ENCODE peak calls at places on chromosome 21, in ten cellular contexts. Z is adrenal gland, G is IMR-90, C is right cardiac atrium, H is body of pancreas, M is ovary, U is colonic mucosa, L is NT2/D1, X is iPS DF 6.9, A is keratinocyte. V is an unnamed sample.

GRCh38 chr21:27715131-27715530 is 748.2 kb upstream of the ADAMTS5 start:
- DNase-seq in Z (no peak), G (no peak), C (no peak), H (no peak), M (no peak), U (no peak), L (no peak), X (no peak), A (no peak), V (no peak)

GRCh38 chr21:29499734-29500343 is 201.1 kb downstream of the BACH1 start:
- DNase-seq in Z (peak; percentile 34), G (no peak), C (no peak), H (no peak), M (no peak), U (no peak), L (peak; percentile 42), X (peak; percentile 72), A (no peak), V (no peak)

GRCh38 chr21:40334159-40334558 is 466.9 kb downstream of the PCP4 start:
- DNase-seq in Z (no peak), G (no peak), C (no peak), H (no peak), M (no peak), U (no peak), L (no peak), X (no peak), A (no peak), V (no peak)

GRCh38 chr21:32545948-32546441 is 39.3 kb downstream of the TCP10L start:
- DNase-seq in Z (no peak), G (peak; percentile 47), C (no peak), H (no peak), M (no peak), U (no peak), L (no peak), X (no peak), A (no peak), V (no peak)

GRCh38 chr21:40385883-40386282 is 461.1 kb downstream of the DSCAM start:
- DNase-seq in Z (no peak), G (no peak), C (no peak), H (no peak), M (no peak), U (no peak), L (no peak), X (no peak), A (no peak), V (no peak)

GRCh38 chr21:31846690-31847089 is 26.1 kb upstream of the HUNK start:
- DNase-seq in Z (no peak), G (no peak), C (peak; percentile 58), H (no peak), M (no peak), U (no peak), L (no peak), X (no peak), A (no peak), V (no peak)

GRCh38 chr21:37869661-37870060 is 46.6 kb downstream of the KCNJ6 start:
- DNase-seq in Z (no peak), G (no peak), C (no peak), H (no peak), M (no peak), U (no peak), L (no peak), X (no peak), A (no peak), V (no peak)

GRCh38 chr21:21712761-21713558 is 714.8 kb downstream of the NCAM2 start:
- DNase-seq in Z (no peak), G (peak; percentile 62), C (no peak), H (no peak), M (no peak), U (no peak), L (no peak), X (no peak), A (no peak), V (no peak)

DNA sequence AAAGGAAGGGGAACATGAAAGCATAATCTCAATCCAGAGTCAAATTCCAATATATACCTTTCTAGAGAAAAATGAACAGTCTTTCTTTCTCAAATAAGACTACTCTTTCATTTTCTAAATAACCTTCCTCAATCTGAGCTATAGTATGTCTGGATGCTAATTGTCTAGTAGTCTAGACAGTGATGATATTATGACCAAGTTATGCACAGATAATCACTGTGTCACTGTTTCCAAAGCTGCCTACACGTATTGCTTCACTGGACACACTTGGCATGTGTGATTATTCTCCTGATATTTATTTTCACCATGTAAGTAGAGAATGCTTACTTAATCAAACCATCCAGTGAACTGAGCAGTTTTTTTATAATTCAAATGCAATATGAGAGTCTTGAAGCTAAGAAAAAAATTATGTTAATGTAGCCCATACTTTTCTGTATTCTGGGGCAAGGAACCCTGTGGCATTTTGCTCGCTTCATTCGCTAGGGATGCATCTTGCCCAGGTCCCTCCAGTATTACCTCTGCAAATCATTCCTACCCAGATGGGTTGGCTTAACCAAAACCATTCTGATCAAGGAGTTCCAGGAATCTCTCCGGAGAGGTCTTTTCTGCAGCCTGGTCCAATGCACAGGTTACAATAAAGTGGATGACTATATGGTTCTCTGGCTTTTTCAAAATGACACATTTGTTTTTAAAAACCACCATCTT is 303.1 kb upstream of the RUNX1 start:
- DNase-seq in Z (no peak), G (peak; percentile 71), C (no peak), H (no peak), M (no peak), U (no peak), L (no peak), X (no peak), A (no peak), V (no peak)
- H3K4me1 ChIP-seq in Z (no peaks in the 10 kb centered on the region), G (peaks cover 8% of the 10 kb centered on the region), C (no peaks in the 10 kb centered on the region), H (no peaks in the 10 kb centered on the region), M (peaks cover 3% of the 10 kb centered on the region), U (no peaks in the 10 kb centered on the region), L (no peaks in the 10 kb centered on the region), X (no peaks in the 10 kb centered on the region), A (peaks cover 8% of the 10 kb centered on the region), V (no peaks in the 10 kb centered on the region)

GRCh38 chr21:45405271-45405818 is 380 bp downstream of the COL18A1 start:
- DNase-seq in Z (peak; percentile 64), G (peak; percentile 34), C (peak; percentile 88), H (peak; percentile 41), M (peak; percentile 76), U (no peak), L (no peak), X (no peak), A (no peak), V (peak; percentile 73)

GRCh38 chr21:45407629-45408247 is 2.8 kb downstream of the COL18A1 start:
- DNase-seq in Z (no peak), G (no peak), C (peak; percentile 50), H (no peak), M (peak; percentile 44), U (no peak), L (no peak), X (no peak), A (no peak), V (peak; percentile 11)

GRCh38 chr21:45406801-45407628 is 2.0 kb downstream of the COL18A1 start:
- DNase-seq in Z (peak; percentile 40), G (no peak), C (peak; percentile 58), H (peak; percentile 20), M (peak; percentile 57), U (no peak), L (peak; percentile 87), X (peak; percentile 74), A (no peak), V (peak; percentile 45)

GRCh38 chr21:45404726-45405270 is at the start of gene COL18A1:
- DNase-seq in Z (peak; percentile 66), G (peak; percentile 42), C (peak; percentile 92), H (peak; percentile 70), M (peak; percentile 85), U (no peak), L (no peak), X (no peak), A (no peak), V (peak; percentile 64)

DNA sequence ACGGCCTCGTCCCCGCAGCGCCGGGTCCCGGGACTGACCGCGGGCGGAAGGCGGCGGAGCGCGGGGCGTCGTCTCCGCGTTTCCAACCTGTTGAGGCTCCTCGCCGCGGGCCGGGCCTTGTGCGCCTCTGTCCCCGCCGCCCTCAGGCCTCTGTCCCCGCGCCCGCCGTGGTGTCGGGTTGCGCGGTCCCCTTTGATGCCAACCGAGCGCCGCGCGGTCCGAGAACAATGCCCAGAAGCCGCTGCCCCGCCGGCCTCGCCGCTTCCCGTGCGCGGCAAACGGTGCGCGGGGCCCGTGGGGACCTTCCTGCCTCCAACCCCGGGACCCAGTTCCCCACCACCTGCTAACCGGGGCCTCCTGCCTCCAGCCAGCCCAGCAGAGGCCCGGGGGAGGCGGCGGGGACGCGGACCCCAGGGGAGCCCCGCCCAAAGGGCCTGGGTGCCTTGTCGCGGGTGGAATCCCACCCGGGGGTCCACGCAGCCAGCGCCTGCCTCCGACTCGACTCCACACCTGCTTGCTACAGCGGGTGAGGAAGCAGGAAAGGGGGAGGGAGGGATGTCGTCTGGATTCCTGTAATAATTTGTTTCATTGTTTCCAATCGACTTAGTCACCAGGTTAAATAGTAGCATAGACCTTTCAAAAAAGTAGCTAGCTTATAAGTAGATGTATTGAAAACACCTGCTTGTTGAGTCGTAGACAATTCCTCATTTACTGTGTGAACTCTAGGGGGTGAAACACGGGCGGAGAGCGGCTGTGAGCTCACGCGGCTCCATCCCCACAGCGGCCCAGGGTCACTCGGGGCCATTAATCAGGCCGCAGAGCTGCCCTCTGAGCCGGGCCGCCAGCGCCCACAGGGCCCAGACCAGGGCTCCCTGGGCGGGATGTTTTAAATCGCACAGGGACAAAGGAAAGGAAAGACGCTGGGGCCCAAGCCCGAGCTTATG is 1.1 kb downstream of the COL18A1 start:
- DNase-seq in Z (peak; percentile 60), G (peak; percentile 44), C (peak; percentile 72), H (peak; percentile 41), M (peak; percentile 55), U (no peak), L (no peak), X (no peak), A (peak; percentile 26), V (peak; percentile 56)
- H3K4me3 ChIP-seq in Z (peak overlapping the region; percentile 91), G (peak overlapping the region; percentile 92), C (peak overlapping the region; percentile 80), H (no peak overlapping the region), M (peak overlapping the region; percentile 68), U (peak overlapping the region; percentile 43), L (peak overlapping the region; percentile 88), X (peak overlapping the region; percentile 79), A (peak overlapping the region; percentile 75), V (peak overlapping the region; percentile 67)

GRCh38 chr21:42974832-42975820 is 764 bp downstream of the PKNOX1 start:
- DNase-seq in Z (peak; percentile 68), G (peak; percentile 64), C (peak; percentile 81), H (peak; percentile 67), M (no peak), U (peak; percentile 64), L (no peak), X (no peak), A (no peak), V (peak; percentile 68)

GRCh38 chr21:42973309-42973990 is 912 bp upstream of the PKNOX1 start:
- DNase-seq in Z (peak; percentile 38), G (no peak), C (peak; percentile 62), H (peak; percentile 20), M (peak; percentile 55), U (no peak), L (no peak), X (no peak), A (no peak), V (peak; percentile 24)

GRCh38 chr21:42971897-42972275 is 2.5 kb upstream of the PKNOX1 start:
- DNase-seq in Z (no peak), G (no peak), C (no peak), H (no peak), M (no peak), U (no peak), L (no peak), X (no peak), A (no peak), V (no peak)

GRCh38 chr21:42973991-42974831 is at the start of gene PKNOX1:
- DNase-seq in Z (peak; percentile 99), G (peak; percentile 98), C (peak; percentile 100), H (peak; percentile 100), M (peak; percentile 98), U (peak; percentile 99), L (peak; percentile 100), X (peak; percentile 94), A (peak; percentile 90), V (peak; percentile 99)

DNA sequence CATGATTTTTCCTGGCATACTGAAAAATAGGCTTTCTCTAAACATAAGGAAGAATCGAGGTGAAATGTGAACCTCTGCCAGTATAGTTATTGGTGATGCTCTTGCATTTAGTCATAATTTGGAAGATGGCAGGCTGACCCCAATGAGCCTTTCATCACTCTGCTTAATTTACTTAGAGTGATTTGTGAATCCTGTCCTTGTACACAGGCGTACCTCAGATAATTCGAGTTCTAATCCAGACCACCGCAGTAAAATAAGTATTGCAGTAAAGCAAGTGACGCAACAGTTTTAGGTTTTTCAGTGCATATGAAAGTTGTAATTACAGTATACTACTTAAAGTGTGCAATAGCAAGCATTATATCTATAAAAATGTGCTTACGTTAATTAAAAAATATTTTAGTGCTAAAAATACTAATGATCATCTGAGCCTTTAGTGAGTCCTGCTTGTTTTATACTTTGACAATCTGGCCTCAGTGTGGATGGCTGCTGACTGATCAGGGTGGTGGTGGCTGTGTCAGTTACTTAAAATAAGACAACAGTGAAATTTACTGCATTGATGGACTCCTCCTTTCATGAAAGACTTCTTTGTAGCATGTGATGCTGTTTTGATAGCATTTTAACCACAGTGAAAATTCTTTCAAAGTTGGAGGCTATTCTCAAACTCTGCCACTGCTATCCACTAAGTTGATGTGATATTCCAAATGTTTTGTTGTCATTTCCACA is 1.7 kb downstream of the PKNOX1 start:
- DNase-seq in Z (no peak), G (no peak), C (no peak), H (no peak), M (no peak), U (no peak), L (no peak), X (no peak), A (no peak), V (no peak)
- H3K4me1 ChIP-seq in Z (peaks cover 16% of the 10 kb centered on the region), G (peaks cover 3% of the 10 kb centered on the region), C (peaks cover 2% of the 10 kb centered on the region), H (peaks cover 37% of the 10 kb centered on the region), M (no peaks in the 10 kb centered on the region), U (peaks cover 4% of the 10 kb centered on the region), L (peaks cover 26% of the 10 kb centered on the region), X (peaks cover 4% of the 10 kb centered on the region), A (peaks cover 15% of the 10 kb centered on the region), V (peaks cover 26% of the 10 kb centered on the region)

GRCh38 chr21:42591170-42591869 is 62.1 kb upstream of the PDE9A start:
- DNase-seq in Z (no peak), G (no peak), C (no peak), H (no peak), M (no peak), U (no peak), L (no peak), X (no peak), A (no peak), V (no peak)
- H3K4me3 ChIP-seq in Z (no peak overlapping the region), G (no peak overlapping the region), C (no peak overlapping the region), H (no peak overlapping the region), M (no peak overlapping the region), U (no peak overlapping the region), L (no peak overlapping the region), X (no peak overlapping the region), A (no peak overlapping the region), V (no peak overlapping the region)